ENCODE peak calls at places on chromosomes 13 and 19, in six cellular contexts. K is C1 segment of cervical spinal cord; Z is stimulated activated CD4-positive, alpha-beta T cell treated with anti-CD3 and anti-CD28 coated beads, Interleukin-1b, Interleukin-23, amount 100 ng/mL, for 1 hour; Y is NB4; E is AG09319; V is CD8-positive, alpha-beta memory T cell. M is an unnamed sample.

GRCh38 chr19:13931582-13932378 is 6.4 kb downstream of the PODNL1 start:
- DNase-seq in V (no peak), K (no peak), E (no peak), Z (no peak), Y (no peak), M (no peak)

GRCh38 chr13:112185466-112185865 is 118.5 kb downstream of the SOX1 start:
- DNase-seq in Y (no peak), V (no peak), E (no peak), Z (no peak), K (no peak), M (no peak)

GRCh38 chr13:27354379-27354778 is 70.0 kb upstream of the GTF3A start:
- DNase-seq in K (no peak), V (no peak), E (peak), Y (no peak), Z (no peak), M (no peak)

GRCh38 chr19:47757617-47758432 is 12.5 kb downstream of the NOP53 start:
- DNase-seq in E (no peak), K (no peak), Y (peak), Z (no peak), V (no peak), M (no peak)

GRCh38 chr19:9700229-9700981 is 25.5 kb upstream of the ZNF562 start:
- DNase-seq in V (no peak), E (no peak), Z (no peak), Y (no peak), K (no peak), M (no peak)

GRCh38 chr13:80314711-80315505 is 26.0 kb downstream of the SPRY2 start:
- DNase-seq in V (no peak), Z (no peak), K (no peak), Y (no peak), E (no peak), M (no peak)

GRCh38 chr19:18051887-18052286 is 34.8 kb downstream of the IL12RB1 start:
- DNase-seq in Z (no peak), K (no peak), E (no peak), Y (no peak), V (no peak), M (no peak)

GRCh38 chr13:59178344-59178743 is 985.4 kb downstream of the DIAPH3 start:
- DNase-seq in E (no peak), K (no peak), Z (no peak), Y (no peak), V (no peak), M (no peak)

GRCh38 chr19:6717441-6717971 is 2.9 kb downstream of the C3 start:
- DNase-seq in Y (no peak), E (no peak), K (no peak), V (no peak), Z (no peak), M (no peak)

GRCh38 chr19:48616041-48616436 is 1.2 kb upstream of the FAM83E start:
- DNase-seq in Y (no peak), Z (no peak), K (no peak), V (no peak), E (no peak), M (peak)

GRCh38 chr19:46732966-46733692 is 12.7 kb upstream of the FKRP start:
- DNase-seq in Y (peak), K (no peak), Z (no peak), E (no peak), V (no peak), M (no peak)

GRCh38 chr13:39273953-39274352 is 235.7 kb downstream of the NHLRC3 start:
- DNase-seq in V (no peak), K (no peak), Y (peak), E (no peak), Z (no peak), M (no peak)

GRCh38 chr19:55647732-55648656 is at the start of gene CCDC106:
- DNase-seq in Z (no peak), Y (peak), K (no peak), E (no peak), V (no peak), M (peak)

GRCh38 chr19:35031072-35031881 is 1.0 kb downstream of the SCN1B start:
- DNase-seq in E (no peak), Y (no peak), K (no peak), Z (no peak), V (no peak), M (no peak)

GRCh38 chr13:110201114-110201513 is 105.8 kb downstream of the COL4A1 start:
- DNase-seq in V (no peak), E (no peak), Z (no peak), Y (peak), K (no peak), M (no peak)

GRCh38 chr19:48833977-48834376 is 2.3 kb downstream of the HSD17B14 start:
- DNase-seq in K (no peak), Z (no peak), E (no peak), Y (no peak), V (no peak), M (no peak)

GRCh38 chr13:59643906-59644626 is 519.7 kb downstream of the DIAPH3 start:
- DNase-seq in Z (no peak), K (no peak), Y (no peak), V (no peak), E (no peak), M (no peak)

GRCh38 chr13:71460179-71460578 is 406.8 kb downstream of the DACH1 start:
- DNase-seq in Z (no peak), E (no peak), K (no peak), Y (no peak), V (no peak), M (no peak)

GRCh38 chr13:99256709-99257108 is 1.5 kb downstream of the GPR18 start:
- DNase-seq in K (no peak), Z (no peak), Y (peak), V (no peak), E (peak), M (no peak)

GRCh38 chr19:44741841-44742352 is 6.6 kb upstream of the BCL3 start:
- DNase-seq in Z (no peak), E (peak), K (peak), V (no peak), Y (peak), M (no peak)

GRCh38 chr19:11105014-11105636 is 15.9 kb downstream of the LDLR start:
- DNase-seq in Z (no peak), E (no peak), Y (no peak), V (no peak), K (no peak), M (no peak)

GRCh38 chr13:33112745-33113144 is 96.5 kb downstream of the KL start:
- DNase-seq in K (no peak), Y (no peak), V (no peak), Z (no peak), E (no peak), M (no peak)